ENCODE peak calls at places on chromosomes 1 and 21, in seven cellular contexts. D is uterus; M is CD8-positive, alpha-beta T cell; B is choroid plexus epithelial cell; F is OCI-LY7; S is GM12864; P is brain microvascular endothelial cell. A is an unnamed sample.

GRCh38 chr1:154714638-154715037 is 106.7 kb upstream of the ADAR start:
- DNase-seq in D (no peak), M (no peak), B (peak; percentile 42), F (peak; percentile 18), S (no peak), P (peak; percentile 23), A (peak; percentile 14)

GRCh38 chr1:232709339-232709738 is 79.4 kb upstream of the SIPA1L2 start:
- DNase-seq in D (peak; percentile 36), M (no peak), B (no peak), F (no peak), S (no peak), P (no peak), A (peak; percentile 35)

GRCh38 chr1:40421348-40421693 is 29.0 kb upstream of the ZFP69B start:
- DNase-seq in D (no peak), M (no peak), B (no peak), F (no peak), S (no peak), P (no peak), A (no peak)

GRCh38 chr1:995665-996633 is 3.9 kb downstream of the HES4 start:
- DNase-seq in D (no peak), M (no peak), B (no peak), F (no peak), S (no peak), P (no peak), A (no peak)

GRCh38 chr1:42797414-42797813 is 12.6 kb downstream of the TMEM269 start:
- DNase-seq in D (no peak), M (no peak), B (no peak), F (no peak), S (no peak), P (no peak), A (no peak)

GRCh38 chr1:46455951-46456350 is 33.7 kb upstream of the DMBX1 start:
- DNase-seq in D (no peak), M (no peak), B (no peak), F (no peak), S (no peak), P (no peak), A (no peak)

GRCh38 chr1:170126691-170127090 is 19.1 kb upstream of the NTMT2 start:
- DNase-seq in D (no peak), M (no peak), B (peak; percentile 91), F (no peak), S (peak; percentile 49), P (peak; percentile 91), A (peak; percentile 65)

GRCh38 chr1:227775841-227776240 is 39.6 kb upstream of the PRSS38 start:
- DNase-seq in D (no peak), M (no peak), B (no peak), F (no peak), S (no peak), P (no peak), A (peak; percentile 47)

GRCh38 chr1:208071425-208072031 is 160.6 kb upstream of the CD34 start:
- DNase-seq in D (no peak), M (no peak), B (peak; percentile 47), F (no peak), S (no peak), P (no peak), A (peak; percentile 50)

GRCh38 chr1:205582046-205582445 is 49.8 kb downstream of the ELK4 start:
- DNase-seq in D (no peak), M (no peak), B (no peak), F (no peak), S (no peak), P (no peak), A (no peak)

GRCh38 chr21:35045539-35046222 is 3.4 kb downstream of the RUNX1 start:
- DNase-seq in D (no peak), M (peak; percentile 72), B (no peak), F (no peak), S (no peak), P (no peak), A (no peak)

GRCh38 chr21:43703068-43703880 is 15.7 kb upstream of the PDXK start:
- DNase-seq in D (no peak), M (peak; percentile 53), B (peak; percentile 88), F (no peak), S (no peak), P (peak; percentile 69), A (peak; percentile 61)

DNA sequence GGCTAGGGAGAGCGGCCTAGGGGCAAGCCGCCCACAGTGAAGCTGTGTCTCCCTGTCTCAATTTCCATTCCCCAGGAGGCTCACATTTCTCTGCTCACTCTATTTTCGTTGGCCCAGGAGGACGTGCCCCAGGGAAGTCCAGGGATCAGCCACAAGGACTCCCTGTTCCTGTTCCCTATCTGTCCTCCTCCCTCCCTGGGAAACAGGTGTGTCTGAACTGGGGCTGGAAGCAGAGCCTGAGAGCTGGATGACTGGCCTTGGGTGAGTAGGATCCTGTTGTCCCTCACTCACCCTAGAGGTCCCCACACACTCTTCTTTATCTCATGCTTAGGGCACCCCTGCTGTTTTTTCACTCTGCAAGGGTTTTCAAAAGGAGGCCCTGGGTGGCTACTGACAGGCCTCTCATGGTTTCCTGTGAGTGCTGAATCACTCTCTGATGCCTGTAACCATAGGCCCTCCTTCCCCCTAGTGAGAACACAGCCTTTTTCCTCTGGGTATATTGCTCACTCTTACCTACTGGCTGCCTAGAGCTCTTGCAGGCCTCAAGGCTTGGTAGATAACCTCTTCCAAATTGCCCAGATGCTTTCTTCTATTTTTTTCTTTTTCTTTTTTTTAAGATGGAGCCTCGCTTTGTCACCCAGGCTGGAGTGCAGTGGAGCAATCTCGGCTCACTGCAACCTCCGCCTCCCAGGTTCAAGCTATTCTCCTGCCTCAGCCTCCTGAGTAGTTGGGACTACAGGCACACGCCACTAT is 3.3 kb upstream of the UTP11 start:
- DNase-seq in D (no peak), M (peak; percentile 57), B (peak; percentile 97), F (no peak), S (no peak), P (peak; percentile 93), A (peak; percentile 89)
- TF ChIP-seq CTCF in D (no peak), M (no peak), B (peak; percentile 15), F (no peak), S (no peak), P (peak; percentile 42), A (peak; percentile 16)

GRCh38 chr1:81304187-81304586 is 496.5 kb upstream of the ADGRL2 start:
- DNase-seq in D (no peak), M (no peak), B (peak; percentile 26), F (no peak), S (no peak), P (peak; percentile 52), A (peak; percentile 36)

GRCh38 chr1:81305997-81306452 is 494.7 kb upstream of the ADGRL2 start:
- DNase-seq in D (no peak), M (no peak), B (peak; percentile 76), F (no peak), S (no peak), P (peak; percentile 17), A (peak; percentile 63)
- H3K4me3 ChIP-seq in D (peak overlapping the region; percentile 42), M (no peak overlapping the region), B (peak overlapping the region; percentile 55), F (no peak overlapping the region), S (no peak overlapping the region), P (peak overlapping the region; percentile 59), A (peak overlapping the region; percentile 48)

DNA sequence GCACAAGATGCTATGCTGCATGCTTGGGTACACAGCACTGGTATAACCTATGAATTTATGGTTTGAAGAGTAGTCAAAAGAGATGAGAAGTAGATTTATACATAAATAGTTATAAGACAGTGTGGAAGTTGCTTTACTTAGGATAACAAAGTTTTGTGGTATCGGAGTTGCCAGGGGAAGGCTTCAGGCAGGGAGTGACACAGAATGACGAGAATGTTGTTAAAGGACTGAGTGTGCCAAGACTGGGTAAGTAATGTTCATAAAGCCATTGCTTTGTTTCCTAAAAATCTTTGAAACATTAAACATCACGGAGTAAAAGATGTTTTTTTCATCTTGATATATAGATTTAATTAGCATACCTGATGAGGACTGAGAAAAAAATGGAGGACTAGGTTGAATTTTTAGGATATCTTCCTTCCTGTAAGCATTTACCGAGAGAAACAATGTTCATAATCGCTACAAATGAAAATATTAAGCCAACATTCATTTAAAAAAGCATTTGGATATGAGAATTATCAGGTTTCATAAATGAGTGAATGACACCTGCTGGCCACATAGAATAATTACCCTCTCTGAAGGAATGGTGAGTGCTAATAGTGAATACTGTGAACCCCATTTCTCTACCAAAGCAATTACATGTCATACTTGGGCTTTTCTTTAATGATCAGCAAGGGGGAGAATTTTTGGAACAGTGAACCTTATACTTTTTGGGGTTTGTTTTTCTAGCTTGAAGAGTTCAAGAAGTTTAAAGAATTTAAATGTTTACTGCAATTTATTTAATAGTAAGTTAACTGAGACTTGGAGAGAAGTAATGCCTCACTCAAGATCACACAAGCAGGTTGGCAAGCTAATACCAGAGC is 28.4 kb downstream of the EXTL2 start:
- DNase-seq in D (no peak), M (no peak), B (peak; percentile 86), F (peak; percentile 42), S (no peak), P (peak; percentile 37), A (peak; percentile 66)
- TF ChIP-seq CTCF in D (peak; percentile 65), M (peak; percentile 50), B (peak; percentile 58), F (peak; percentile 83), S (peak; percentile 40), P (peak; percentile 43), A (peak; percentile 48)

DNA sequence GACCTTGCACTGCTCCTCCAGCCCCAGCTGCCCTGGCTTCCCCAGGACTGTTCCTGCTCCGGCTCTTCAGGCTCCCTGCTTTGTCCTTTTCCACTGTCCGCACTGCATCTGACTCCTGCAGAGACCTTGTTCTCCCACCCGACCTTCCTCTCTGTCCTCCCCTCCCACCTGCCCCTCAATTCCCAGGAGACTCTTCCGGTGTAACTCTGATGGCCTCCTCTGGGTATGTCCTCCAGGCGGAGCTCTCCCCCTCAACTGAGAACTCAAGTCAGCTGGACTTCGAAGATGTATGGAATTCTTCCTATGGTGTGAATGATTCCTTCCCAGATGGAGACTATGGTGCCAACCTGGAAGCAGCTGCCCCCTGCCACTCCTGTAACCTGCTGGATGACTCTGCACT is 550 bp downstream of the ACKR1 start:
- DNase-seq in D (no peak), M (no peak), B (no peak), F (no peak), S (no peak), P (no peak), A (no peak)
- H3K4me3 ChIP-seq in D (no peak overlapping the region), M (no peak overlapping the region), B (no peak overlapping the region), F (no peak overlapping the region), S (no peak overlapping the region), P (no peak overlapping the region), A (no peak overlapping the region)

DNA sequence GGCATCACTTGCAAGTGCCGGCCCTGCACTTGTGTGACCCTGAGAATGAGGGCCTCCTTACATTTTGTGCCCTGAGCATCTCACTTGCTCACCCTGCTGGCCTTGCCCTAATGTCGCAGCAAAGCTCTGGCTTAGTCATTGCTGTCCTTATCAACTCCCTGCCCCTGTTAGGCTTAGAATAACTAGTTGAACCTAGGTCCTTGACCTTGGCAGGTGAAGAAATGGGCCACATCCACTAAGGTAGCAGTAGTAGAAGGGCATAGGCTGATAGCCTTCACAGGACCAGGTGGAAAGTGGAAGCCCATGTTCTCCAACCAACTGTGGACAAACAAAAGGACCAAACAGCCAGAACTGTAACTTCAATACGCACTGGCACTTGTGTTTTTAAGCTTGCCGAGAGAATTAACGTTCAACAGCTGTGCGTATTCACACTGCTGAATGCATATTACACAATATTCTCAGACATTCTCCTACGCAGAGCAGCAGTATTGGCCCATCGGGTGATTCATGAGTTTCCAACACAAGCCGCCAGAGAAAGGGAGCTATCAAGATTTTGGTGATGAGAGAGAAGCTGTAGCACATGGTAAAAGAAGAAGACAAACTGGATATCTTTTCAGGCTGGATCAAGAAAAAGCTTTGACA is 27.7 kb upstream of the PTGFRN start:
- DNase-seq in D (peak; percentile 83), M (no peak), B (peak; percentile 88), F (peak; percentile 4), S (no peak), P (peak; percentile 38), A (peak; percentile 22)
- TF ChIP-seq CTCF in D (no peak), M (no peak), B (peak; percentile 48), F (peak; percentile 35), S (peak; percentile 66), P (peak; percentile 62), A (peak; percentile 36)

A was measured in astrocyte of the spinal cord.